ENCODE peak calls at places on chromosomes 11 and 22, in eight cellular contexts. M is effector memory CD8-positive, alpha-beta T cell; T is GM04504; H is CD8-positive, alpha-beta memory T cell; L is stimulated activated CD8-positive, alpha-beta memory T cell treated with anti-CD3 and anti-CD28 coated beads, Interleukin-15, amount 100 ng/mL, for 4 hours; Z is GM03348; K is memory B cell; F is RWPE1. J is an unnamed sample.

GRCh38 chr11:102047305-102047924 is at the start of gene CFAP300:
- DNase-seq in K (peak), T (peak), H (peak), Z (peak), M (no peak), F (peak), L (peak), J (peak)

GRCh38 chr22:50082961-50083461 is 2.2 kb downstream of the MLC1 start:
- DNase-seq in T (no peak), F (peak), H (no peak), M (no peak), Z (no peak), K (no peak), L (no peak), J (no peak)

GRCh38 chr11:102266111-102266510 is 51.2 kb upstream of the BIRC3 start:
- DNase-seq in F (no peak), K (no peak), T (no peak), H (no peak), M (no peak), L (no peak), Z (peak), J (no peak)

GRCh38 chr11:16739326-16739875 is 954 bp downstream of the C11orf58 start:
- DNase-seq in F (peak), H (no peak), K (no peak), M (no peak), T (no peak), L (no peak), Z (peak), J (peak)

GRCh38 chr11:75453916-75454655 is 21.1 kb upstream of the KLHL35 start:
- DNase-seq in K (no peak), M (no peak), T (peak), H (no peak), L (no peak), F (no peak), Z (peak), J (no peak)

GRCh38 chr22:29435236-29435635 is 3.1 kb upstream of the RFPL1 start:
- DNase-seq in F (no peak), Z (no peak), T (no peak), M (no peak), H (no peak), K (no peak), L (no peak), J (no peak)

GRCh38 chr11:30356388-30356787 is 33.5 kb downstream of the ARL14EP start:
- DNase-seq in H (no peak), Z (no peak), L (no peak), M (no peak), F (no peak), K (no peak), T (no peak), J (no peak)

GRCh38 chr22:24466831-24467249 is 28.3 kb upstream of the UPB1 start:
- DNase-seq in M (no peak), T (peak), L (no peak), H (no peak), K (no peak), F (no peak), Z (peak), J (no peak)

GRCh38 chr11:43735931-43736330 is 55.4 kb downstream of the HSD17B12 start:
- DNase-seq in K (no peak), M (no peak), F (no peak), H (no peak), L (no peak), Z (peak), T (peak), J (no peak)

GRCh38 chr11:65530157-65530496 is 5.2 kb downstream of the SCYL1 start:
- DNase-seq in H (no peak), M (no peak), F (no peak), K (no peak), T (no peak), Z (no peak), L (no peak), J (no peak)

GRCh38 chr11:129324533-129325175 is 51.0 kb upstream of the BARX2 start:
- DNase-seq in K (no peak), T (no peak), L (no peak), F (no peak), Z (peak), H (no peak), M (no peak), J (no peak)

GRCh38 chr22:37383342-37383741 is 43.9 kb downstream of the ELFN2 start:
- DNase-seq in F (no peak), K (no peak), H (no peak), L (no peak), Z (no peak), M (no peak), T (no peak), J (no peak)

GRCh38 chr11:131504199-131504949 is 134.0 kb downstream of the NTM start:
- DNase-seq in K (no peak), T (no peak), L (no peak), H (no peak), M (no peak), Z (no peak), F (no peak), J (no peak)

GRCh38 chr11:69978841-69979614 is 99.1 kb upstream of the ANO1 start:
- DNase-seq in M (no peak), H (no peak), K (no peak), Z (no peak), F (no peak), T (no peak), L (no peak), J (no peak)

GRCh38 chr11:393219-394033 is 583 bp upstream of the PKP3 start:
- DNase-seq in H (no peak), K (no peak), M (no peak), T (peak), L (no peak), F (peak), Z (peak), J (no peak)

GRCh38 chr22:33389927-33390326 is 331.7 kb upstream of the SYN3 start:
- DNase-seq in L (no peak), T (no peak), H (no peak), F (no peak), K (no peak), M (no peak), Z (no peak), J (no peak)

GRCh38 chr11:22234743-22235142 is 41.9 kb downstream of the ANO5 start:
- DNase-seq in L (no peak), K (no peak), Z (no peak), F (no peak), H (no peak), T (no peak), M (no peak), J (no peak)

GRCh38 chr11:2527621-2528291 is 82.9 kb downstream of the KCNQ1 start:
- DNase-seq in F (no peak), H (peak), L (no peak), K (no peak), T (no peak), M (no peak), Z (no peak), J (no peak)

GRCh38 chr22:44589831-44590230 is 91.8 kb upstream of the RTL6 start:
- DNase-seq in K (no peak), H (peak), Z (no peak), F (no peak), L (no peak), M (no peak), T (no peak), J (no peak)

GRCh38 chr11:58024601-58025091 is 965 bp downstream of the OR9Q1 start:
- DNase-seq in H (no peak), K (no peak), M (no peak), T (no peak), F (no peak), Z (peak), L (no peak), J (no peak)

GRCh38 chr11:74948546-74948897 is 369 bp downstream of the XRRA1 start:
- DNase-seq in T (no peak), K (no peak), Z (peak), M (no peak), F (peak), H (no peak), L (no peak), J (no peak)

GRCh38 chr11:94737171-94737611 is 31.0 kb upstream of the AMOTL1 start:
- DNase-seq in L (no peak), Z (no peak), K (no peak), F (peak), M (no peak), H (no peak), T (no peak), J (no peak)

GRCh38 chr11:102637731-102638130 is 12.6 kb upstream of the MMP20 start:
- DNase-seq in K (no peak), F (peak), M (no peak), L (no peak), T (no peak), H (no peak), Z (no peak), J (no peak)

GRCh38 chr11:115316682-115317081 is 187.5 kb downstream of the CADM1 start:
- DNase-seq in T (no peak), H (no peak), F (no peak), L (no peak), Z (no peak), K (no peak), M (no peak), J (no peak)

GRCh38 chr11:58832246-58832645 is 12.3 kb downstream of the GLYATL2 start:
- DNase-seq in K (no peak), T (no peak), L (no peak), H (no peak), M (no peak), Z (no peak), F (peak), J (no peak)

GRCh38 chr22:42892571-42893316 is 35.7 kb upstream of the ARFGAP3 start:
- DNase-seq in K (no peak), L (no peak), F (no peak), Z (no peak), H (no peak), T (no peak), M (no peak), J (no peak)

GRCh38 chr11:22193348-22194051 is 615 bp downstream of the ANO5 start:
- DNase-seq in K (no peak), H (no peak), T (no peak), M (no peak), Z (peak), L (no peak), F (no peak), J (no peak)

GRCh38 chr11:128884703-128885338 is 6.3 kb upstream of the KCNJ5 start:
- DNase-seq in T (no peak), M (peak), H (peak), Z (peak), L (peak), F (peak), K (peak), J (peak)

GRCh38 chr11:111449158-111449557 is 63.0 kb downstream of the BTG4 start:
- DNase-seq in L (no peak), Z (no peak), F (no peak), K (no peak), H (no peak), T (no peak), M (no peak), J (no peak)

GRCh38 chr11:1749020-1749758 is 1.2 kb downstream of the IFITM10 start:
- DNase-seq in T (no peak), H (no peak), Z (peak), F (peak), M (no peak), L (no peak), K (no peak), J (no peak)

GRCh38 chr11:72607496-72607895 is 66.7 kb downstream of the PDE2A start:
- DNase-seq in F (no peak), L (no peak), T (no peak), K (no peak), M (no peak), H (no peak), Z (no peak), J (no peak)